ENCODE peak calls at places on chromosomes 13 and 19, in nine cellular contexts. F is upper lobe of left lung, G is tibial nerve, V is spleen, T is heart left ventricle, I is uterus, E is Peyer's patch, W is lower leg skin, C is gastrocnemius medialis. N is an unnamed sample.

GRCh38 chr19:10748924-10749434 is 31.1 kb downstream of the DNM2 start:
- DNase-seq in E (peak; percentile 90), W (no peak), T (peak; percentile 58), I (no peak), G (no peak), C (no peak), F (peak; percentile 85), V (no peak), N (peak; percentile 94)

GRCh38 chr19:11279505-11280236 is 16.3 kb upstream of the TSPAN16 start:
- DNase-seq in I (no peak), T (no peak), V (no peak), W (no peak), E (peak; percentile 48), C (no peak), F (no peak), G (no peak), N (no peak)

GRCh38 chr13:21139374-21139773 is 37.0 kb downstream of the SKA3 start:
- DNase-seq in I (no peak), V (no peak), G (no peak), E (no peak), W (no peak), F (no peak), T (no peak), C (no peak), N (no peak)

GRCh38 chr13:98746968-98747367 is 5.5 kb downstream of the SLC15A1 start:
- DNase-seq in I (no peak), C (no peak), E (peak; percentile 83), W (peak; percentile 49), G (no peak), V (no peak), F (no peak), T (no peak), N (no peak)

GRCh38 chr13:98909016-98909415 is 68.8 kb downstream of the DOCK9 start:
- DNase-seq in T (no peak), I (no peak), G (no peak), C (no peak), W (no peak), V (no peak), E (no peak), F (no peak), N (no peak)

GRCh38 chr19:6947745-6948144 is 60.4 kb downstream of the ADGRE1 start:
- DNase-seq in E (no peak), T (no peak), V (no peak), I (no peak), F (peak; percentile 34), W (no peak), G (no peak), C (no peak), N (no peak)

GRCh38 chr13:20525144-20525600 is 485 bp downstream of the CRYL1 start:
- DNase-seq in C (peak; percentile 13), W (peak; percentile 88), F (peak; percentile 44), T (peak; percentile 39), G (no peak), E (peak; percentile 66), I (peak; percentile 23), V (peak; percentile 88), N (peak; percentile 60)

GRCh38 chr19:47058621-47059020 is 10.2 kb upstream of the TMEM160 start:
- DNase-seq in C (no peak), E (peak; percentile 57), W (no peak), F (no peak), V (no peak), I (no peak), T (peak; percentile 4), G (no peak), N (no peak)

GRCh38 chr19:38298841-38299680 is 5.0 kb upstream of the C19orf33 start:
- DNase-seq in G (no peak), V (no peak), F (no peak), I (no peak), C (no peak), E (no peak), T (no peak), W (no peak), N (no peak)

GRCh38 chr13:101728021-101728420 is 275.5 kb downstream of the ITGBL1 start:
- DNase-seq in T (no peak), E (no peak), V (no peak), G (no peak), C (no peak), I (no peak), F (no peak), W (no peak), N (no peak)

GRCh38 chr19:10672529-10673150 is 18.5 kb downstream of the ILF3 start:
- DNase-seq in T (no peak), C (no peak), G (no peak), I (no peak), E (no peak), V (no peak), F (peak; percentile 64), W (no peak), N (no peak)

GRCh38 chr19:40751065-40751923 is at the start of gene SNRPA:
- DNase-seq in I (peak; percentile 96), E (peak; percentile 99), V (peak; percentile 96), T (peak; percentile 98), W (peak; percentile 99), F (peak; percentile 97), G (peak; percentile 95), C (peak; percentile 97), N (peak; percentile 96)

GRCh38 chr19:40750035-40750284 is 317 bp downstream of the ACTMAP start:
- DNase-seq in E (no peak), V (no peak), F (no peak), W (no peak), I (no peak), G (no peak), C (no peak), T (no peak), N (no peak)

GRCh38 chr19:40747536-40747935 is 2.7 kb downstream of the ACTMAP start:
- DNase-seq in W (no peak), V (no peak), T (no peak), F (no peak), C (no peak), G (no peak), I (no peak), E (no peak), N (no peak)

GRCh38 chr19:40754611-40755247 is 3.7 kb downstream of the SNRPA start:
- DNase-seq in G (no peak), T (no peak), F (peak; percentile 42), E (peak; percentile 84), C (no peak), I (no peak), W (no peak), V (no peak), N (peak; percentile 74)

DNA sequence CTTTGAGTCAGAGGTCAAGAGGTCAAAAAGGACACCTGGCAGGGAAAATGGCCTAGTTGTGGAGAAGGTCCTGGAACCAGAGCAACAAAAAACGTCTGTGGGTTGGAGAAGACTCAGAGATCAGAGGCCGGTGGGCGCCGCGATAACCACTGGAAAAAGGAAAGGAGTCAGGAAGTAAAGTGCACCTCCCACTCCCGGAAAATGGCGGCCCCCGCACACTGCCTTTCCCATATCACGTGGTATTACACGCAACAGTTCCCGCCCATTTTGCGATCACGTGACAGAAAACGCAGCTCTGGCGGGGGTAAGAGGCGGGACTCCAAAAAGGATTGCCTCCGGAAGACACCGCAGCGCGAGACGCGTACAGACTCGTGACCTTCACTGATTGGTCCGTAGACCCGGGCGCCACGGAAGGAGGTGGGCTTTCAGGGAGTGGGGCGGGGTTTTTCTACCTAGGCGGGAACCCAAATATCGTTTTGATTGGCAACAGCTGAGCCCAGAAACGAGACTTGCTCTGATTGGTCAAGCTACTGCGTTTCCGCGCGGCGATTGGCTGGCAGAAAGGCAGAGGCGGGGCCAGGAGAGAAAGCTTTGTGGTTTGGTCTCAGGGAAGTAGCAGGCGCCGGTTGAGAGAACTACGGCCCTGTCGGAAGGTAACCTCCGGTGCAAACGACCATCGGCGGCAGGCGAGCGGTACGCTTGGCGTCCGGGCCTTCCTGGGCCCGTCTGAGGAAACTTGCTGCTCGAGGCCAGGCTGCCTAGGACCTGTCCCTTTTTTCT is at the start of gene ACTMAP:
- DNase-seq in I (peak; percentile 99), C (peak; percentile 100), W (peak; percentile 100), V (peak; percentile 99), T (peak; percentile 100), F (peak; percentile 100), G (peak; percentile 99), E (peak; percentile 100), N (peak; percentile 99)
- TF ChIP-seq CTCF in I (no peak), C (no peak), W (no peak), V (no peak), T (no peak), F (no peak), G (no peak), E (no peak), N (no peak)

DNA sequence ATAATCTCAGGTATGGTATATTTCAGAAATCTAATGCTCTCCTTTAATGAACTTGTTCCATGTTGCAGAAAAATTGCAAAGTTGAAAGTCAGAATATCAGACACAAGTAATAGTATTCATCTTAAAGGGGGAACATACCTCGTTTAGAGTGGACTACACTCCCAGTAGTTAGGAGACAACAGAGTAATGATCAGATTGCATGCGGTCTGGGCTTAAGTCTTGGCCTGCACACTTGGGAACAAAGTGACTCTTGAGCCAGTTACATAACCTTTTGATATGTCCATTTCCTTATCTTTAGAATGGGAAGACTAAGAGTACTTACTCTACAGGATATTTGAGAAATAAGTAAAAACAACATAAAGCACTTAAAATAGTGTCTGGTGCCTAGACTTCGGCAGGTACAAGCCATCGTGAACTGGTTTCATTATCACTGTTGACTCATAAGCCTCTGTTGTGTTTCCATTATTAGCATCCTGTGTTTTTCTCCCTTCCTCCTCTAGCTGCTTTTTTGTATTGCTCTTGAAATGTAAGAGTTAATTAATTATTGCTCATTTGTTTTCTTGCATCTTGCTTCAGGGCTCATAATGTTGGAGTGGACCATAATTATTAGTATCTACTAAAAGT is 53.0 kb downstream of the DPY19L3 start:
- DNase-seq in I (no peak), C (no peak), E (no peak), T (no peak), F (no peak), W (no peak), G (no peak), V (no peak), N (no peak)
- TF ChIP-seq POLR2A in I (no peak), C (no peak), E (no peak), T (no peak), F (no peak), W (no peak), G (no peak), V (no peak), N (no peak)

GRCh38 chr13:97067342-97067895 is 73.1 kb upstream of the OXGR1 start:
- DNase-seq in T (no peak), W (no peak), I (no peak), V (no peak), F (no peak), E (no peak), C (no peak), G (no peak), N (no peak)
- TF ChIP-seq CTCF in T (no peak), W (no peak), I (no peak), V (no peak), F (no peak), E (no peak), C (no peak), G (no peak), N (no peak)

GRCh38 chr19:14540741-14541525 is 11.5 kb downstream of the TECR start:
- DNase-seq in C (no peak), V (no peak), G (no peak), E (no peak), I (no peak), T (no peak), F (no peak), W (no peak), N (no peak)

GRCh38 chr19:14533450-14533849 is 4.1 kb downstream of the TECR start:
- DNase-seq in G (no peak), E (no peak), V (no peak), T (no peak), F (no peak), C (no peak), I (no peak), W (no peak), N (no peak)

GRCh38 chr19:14542721-14543328 is 13.4 kb downstream of the TECR start:
- DNase-seq in G (no peak), F (no peak), C (no peak), I (no peak), E (no peak), W (no peak), T (peak; percentile 55), V (no peak), N (no peak)

GRCh38 chr19:14536926-14537692 is 7.7 kb downstream of the TECR start:
- DNase-seq in W (peak; percentile 90), C (no peak), F (peak; percentile 93), G (no peak), T (peak; percentile 67), V (no peak), I (peak; percentile 75), E (peak; percentile 89), N (peak; percentile 60)
- TF ChIP-seq POLR2A in W (no peak), C (no peak), F (no peak), G (no peak), T (no peak), V (no peak), I (no peak), E (peak; percentile 56), N (no peak)